ENCODE peak calls at places on chromosomes 12 and 14, in seven cellular contexts. M, E, G, J, K, T and D are unnamed samples.

GRCh38 chr12:46221255-46222128 is 47.4 kb downstream of the SLC38A1 start:
- DNase-seq in M (no peak), E (no peak), G (no peak), J (no peak), K (no peak), T (no peak), D (no peak)

GRCh38 chr12:11621797-11622423 is 27.6 kb upstream of the ETV6 start:
- DNase-seq in M (peak; percentile 23), E (no peak), G (no peak), J (no peak), K (no peak), T (no peak), D (peak; percentile 22)

GRCh38 chr14:102518063-102518648 is 8.6 kb upstream of the ANKRD9 start:
- DNase-seq in M (no peak), E (no peak), G (no peak), J (no peak), K (no peak), T (no peak), D (no peak)

GRCh38 chr14:92609955-92610354 is 96.4 kb downstream of the RIN3 start:
- DNase-seq in M (no peak), E (no peak), G (no peak), J (no peak), K (no peak), T (no peak), D (no peak)

GRCh38 chr14:78156196-78156595 is 14.0 kb upstream of the NRXN3 start:
- DNase-seq in M (no peak), E (no peak), G (no peak), J (no peak), K (no peak), T (no peak), D (no peak)

GRCh38 chr14:90193925-90194324 is 62.4 kb upstream of the PSMC1 start:
- DNase-seq in M (peak; percentile 23), E (no peak), G (no peak), J (no peak), K (no peak), T (no peak), D (no peak)

GRCh38 chr12:19451196-19451595 is 11.9 kb downstream of the AEBP2 start:
- DNase-seq in M (no peak), E (no peak), G (no peak), J (no peak), K (no peak), T (no peak), D (no peak)

GRCh38 chr12:132373967-132374820 is 44.8 kb upstream of the GALNT9 start:
- DNase-seq in M (no peak), E (no peak), G (no peak), J (no peak), K (peak; percentile 73), T (no peak), D (no peak)

GRCh38 chr12:118188690-118189371 is 52.9 kb downstream of the PEBP1 start:
- DNase-seq in M (no peak), E (peak; percentile 26), G (peak; percentile 63), J (no peak), K (peak; percentile 85), T (no peak), D (no peak)

GRCh38 chr12:106345739-106346138 is 11.8 kb upstream of the POLR3B start:
- DNase-seq in M (peak; percentile 87), E (no peak), G (no peak), J (peak; percentile 27), K (no peak), T (no peak), D (no peak)

GRCh38 chr12:998020-998874 is 7.2 kb downstream of the ERC1 start:
- DNase-seq in M (no peak), E (no peak), G (no peak), J (no peak), K (no peak), T (no peak), D (no peak)
- H3K27ac ChIP-seq in M (no peak overlapping the region), E (no peak overlapping the region), G (no peak overlapping the region), J (no peak overlapping the region), K (no peak overlapping the region), T (no peak overlapping the region), D (no peak overlapping the region)

GRCh38 chr12:82650627-82651337 is 35.9 kb upstream of the TMTC2 start:
- DNase-seq in M (peak; percentile 96), E (no peak), G (no peak), J (peak; percentile 48), K (no peak), T (no peak), D (peak; percentile 85)
- TF ChIP-seq EP300 in M (no peak), E (no peak), G (no peak), J (no peak), K (peak; percentile 79), T (no peak), D (no peak)

DNA sequence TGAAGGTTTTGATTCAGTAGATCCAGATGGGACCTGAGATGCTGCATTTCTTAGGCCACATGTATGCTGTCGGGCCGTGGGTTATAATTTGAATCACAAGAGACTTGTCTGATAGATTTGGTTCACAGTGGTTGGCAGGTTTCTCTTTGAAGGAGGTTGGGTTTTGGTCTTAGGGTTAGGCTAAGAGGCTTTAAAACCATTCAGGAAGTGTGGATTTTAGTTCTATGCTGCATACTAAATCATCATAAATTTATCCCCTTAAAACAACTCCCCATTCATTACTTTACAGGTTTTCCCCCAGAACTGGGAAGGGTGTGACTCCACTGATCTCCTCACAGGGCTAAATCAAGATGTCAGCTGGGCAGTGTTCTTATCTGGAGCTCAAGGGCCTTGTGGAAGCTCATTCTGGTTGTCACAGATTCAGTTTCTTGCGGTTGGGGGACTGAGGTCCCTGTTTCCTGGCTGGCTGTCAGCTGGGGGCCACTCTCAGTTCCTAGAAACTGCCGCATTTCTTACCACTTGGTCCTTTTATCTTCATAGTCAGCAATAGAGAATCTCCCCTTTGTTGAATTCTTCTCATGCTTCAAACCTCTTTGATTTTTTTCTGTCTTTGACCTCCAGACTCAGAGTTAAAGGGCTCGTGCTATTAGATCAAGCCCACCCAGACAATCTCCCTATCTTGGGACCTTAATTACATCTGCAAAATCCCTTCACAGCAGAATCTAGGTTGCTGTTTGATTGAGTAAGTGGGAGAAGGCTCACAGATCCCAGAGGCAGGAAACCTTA is 20.6 kb upstream of the PCNX1 start:
- DNase-seq in M (no peak), E (no peak), G (no peak), J (no peak), K (no peak), T (no peak), D (peak; percentile 63)
- TF ChIP-seq POLR2A in M (no peak), E (no peak), G (no peak), J (no peak), K (no peak), T (no peak), D (no peak)

GRCh38 chr12:56682323-56682722 is 5.8 kb downstream of the PTGES3 start:
- DNase-seq in M (no peak), E (no peak), G (no peak), J (peak; percentile 13), K (no peak), T (no peak), D (no peak)
- H3K27ac ChIP-seq in M (no peak overlapping the region), E (no peak overlapping the region), G (no peak overlapping the region), J (no peak overlapping the region), K (no peak overlapping the region), T (no peak overlapping the region), D (peak overlapping the region; percentile 100)

GRCh38 chr12:14259481-14260010 is 105.9 kb upstream of the ATF7IP start:
- DNase-seq in M (no peak), E (no peak), G (no peak), J (no peak), K (no peak), T (no peak), D (no peak)

GRCh38 chr12:14258468-14258947 is 107.0 kb upstream of the ATF7IP start:
- DNase-seq in M (no peak), E (no peak), G (no peak), J (no peak), K (no peak), T (no peak), D (no peak)

GRCh38 chr12:14261861-14262260 is 103.6 kb upstream of the ATF7IP start:
- DNase-seq in M (no peak), E (no peak), G (no peak), J (no peak), K (no peak), T (no peak), D (no peak)

GRCh38 chr12:14261096-14261495 is 104.4 kb upstream of the ATF7IP start:
- DNase-seq in M (no peak), E (no peak), G (no peak), J (no peak), K (no peak), T (no peak), D (peak; percentile 26)

DNA sequence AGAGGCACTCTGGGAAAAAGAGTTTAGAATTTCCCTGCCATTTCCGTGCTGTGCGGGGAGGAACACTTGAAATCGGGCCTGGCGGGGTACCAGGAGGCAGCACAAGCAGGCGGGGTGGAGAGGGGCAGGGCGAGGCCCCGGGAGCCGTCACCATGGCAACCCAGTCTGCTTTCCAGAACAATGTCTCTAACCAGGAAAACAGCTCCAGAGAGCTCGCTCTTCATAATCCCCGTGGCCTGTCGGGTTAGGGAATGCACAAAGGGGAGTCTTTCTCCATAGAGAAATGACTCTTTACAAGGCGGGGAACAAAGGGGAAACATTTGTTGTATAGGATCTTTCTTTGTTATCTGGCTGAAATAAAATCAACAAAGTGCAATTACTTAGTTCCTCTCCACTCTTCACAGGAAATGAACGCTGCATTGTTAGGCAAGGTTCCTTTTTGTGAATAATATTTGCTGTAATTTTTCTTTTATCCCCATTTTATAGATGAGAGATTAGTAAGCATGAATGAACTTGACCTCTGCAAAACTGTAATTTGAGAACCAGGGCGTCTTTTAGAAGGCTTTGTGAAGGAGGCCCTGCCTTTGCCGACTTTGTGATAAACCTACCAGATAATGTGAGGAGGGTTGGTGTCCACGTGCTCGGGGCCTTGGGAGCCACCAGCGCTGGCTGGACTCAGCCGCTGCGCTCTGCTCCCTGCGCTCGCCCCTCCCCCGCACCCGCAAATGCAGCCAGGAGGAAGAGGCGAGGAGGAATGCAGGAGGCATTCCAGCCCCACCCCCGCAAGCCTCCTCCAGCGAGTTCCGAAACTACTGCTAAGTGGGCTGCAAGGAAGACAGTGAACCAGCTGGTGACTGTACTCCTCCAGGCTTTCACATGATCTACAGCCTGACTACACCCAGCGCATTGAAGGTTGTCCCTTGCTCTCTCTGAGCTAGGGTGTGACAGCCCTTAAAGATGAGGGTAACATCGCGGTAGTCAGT is 105.2 kb upstream of the ATF7IP start:
- DNase-seq in M (peak; percentile 43), E (peak; percentile 87), G (peak; percentile 91), J (peak; percentile 89), K (peak; percentile 91), T (peak; percentile 98), D (peak; percentile 91)
- TF ChIP-seq EP300 in M (no peak), E (peak; percentile 29), G (no peak), J (no peak), K (no peak), T (no peak), D (peak; percentile 33)

DNA sequence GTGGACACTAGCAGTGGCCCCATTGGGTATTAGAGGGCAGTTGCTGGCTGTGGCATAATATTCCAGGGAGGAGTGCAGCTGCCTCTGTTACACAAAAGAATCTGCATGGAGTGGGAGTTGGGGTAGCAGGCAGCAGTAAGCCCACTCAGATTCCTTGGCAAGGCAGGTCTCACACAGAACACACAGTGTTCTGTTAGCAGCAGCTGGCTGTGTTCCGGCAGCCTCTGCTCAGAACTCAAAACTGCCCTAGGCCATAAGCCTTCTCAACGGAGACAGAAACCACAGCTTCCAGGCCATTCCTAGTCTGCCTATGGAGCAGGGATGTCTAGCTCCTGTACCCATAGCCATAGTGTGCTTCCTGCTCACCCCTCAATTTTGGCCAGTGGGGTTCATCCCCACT is 1085.4 kb downstream of the SLC6A15 start:
- DNase-seq in M (no peak), E (no peak), G (no peak), J (no peak), K (no peak), T (no peak), D (no peak)
- TF ChIP-seq POLR2A in M (no peak), E (no peak), G (no peak), J (no peak), K (no peak), T (no peak), D (no peak)